ENCODE peak calls at places on chromosomes 13 and 19, in six cellular contexts. N, G, F, D, R and J are unnamed samples.

GRCh38 chr19:15180451-15181390 is 20.1 kb downstream of the NOTCH3 start:
- DNase-seq in N (no peak), G (no peak), F (no peak), D (peak; percentile 70), R (no peak), J (peak; percentile 65)

GRCh38 chr13:21749410-21749809 is 78.5 kb downstream of the FGF9 start:
- DNase-seq in N (no peak), G (no peak), F (no peak), D (no peak), R (no peak), J (no peak)

GRCh38 chr19:6935618-6936017 is 48.2 kb downstream of the ADGRE1 start:
- DNase-seq in N (no peak), G (no peak), F (no peak), D (no peak), R (no peak), J (no peak)

GRCh38 chr13:27367570-27367969 is 56.8 kb upstream of the GTF3A start:
- DNase-seq in N (no peak), G (no peak), F (no peak), D (no peak), R (peak; percentile 56), J (no peak)

GRCh38 chr19:5949792-5950305 is 28.1 kb downstream of the RANBP3 start:
- DNase-seq in N (no peak), G (no peak), F (no peak), D (peak; percentile 76), R (no peak), J (no peak)

GRCh38 chr19:17703823-17704463 is 15.3 kb upstream of the MAP1S start:
- DNase-seq in N (peak; percentile 65), G (peak; percentile 87), F (peak; percentile 63), D (peak; percentile 68), R (peak; percentile 58), J (peak; percentile 66)

GRCh38 chr19:51693819-51694218 is 689 bp downstream of the SPACA6 start:
- DNase-seq in N (no peak), G (no peak), F (no peak), D (no peak), R (no peak), J (no peak)

GRCh38 chr19:43532571-43532961 is 422 bp upstream of the ZNF575 start:
- DNase-seq in N (no peak), G (peak; percentile 82), F (peak; percentile 65), D (peak; percentile 73), R (peak; percentile 63), J (peak; percentile 90)

GRCh38 chr13:113152894-113153809 is 5.3 kb upstream of the PROZ start:
- DNase-seq in N (peak; percentile 68), G (no peak), F (peak; percentile 73), D (peak; percentile 49), R (peak; percentile 71), J (peak; percentile 56)

GRCh38 chr13:28493740-28494536 is 990 bp downstream of the FLT1 start:
- DNase-seq in N (no peak), G (peak; percentile 76), F (no peak), D (no peak), R (peak; percentile 34), J (no peak)

GRCh38 chr19:54436561-54437229 is 12.3 kb upstream of the LENG8 start:
- DNase-seq in N (no peak), G (no peak), F (no peak), D (no peak), R (no peak), J (no peak)

GRCh38 chr19:53849237-53849676 is 18.4 kb upstream of the MYADM start:
- DNase-seq in N (peak; percentile 95), G (no peak), F (no peak), D (no peak), R (no peak), J (no peak)

GRCh38 chr13:18628428-18628827 is 553.2 kb downstream of the TUBA3C start:
- DNase-seq in N (no peak), G (no peak), F (no peak), D (no peak), R (no peak), J (no peak)

GRCh38 chr13:29587645-29588044 is 7.8 kb downstream of the SLC7A1 start:
- DNase-seq in N (no peak), G (no peak), F (no peak), D (no peak), R (no peak), J (no peak)

GRCh38 chr13:40963927-40964326 is 55.2 kb downstream of the ELF1 start:
- DNase-seq in N (peak; percentile 29), G (no peak), F (no peak), D (no peak), R (no peak), J (no peak)

GRCh38 chr13:82878536-82878935 is 1003.7 kb downstream of the SLITRK1 start:
- DNase-seq in N (peak; percentile 1), G (no peak), F (no peak), D (no peak), R (no peak), J (no peak)

GRCh38 chr19:46629546-46630025 is 4.7 kb upstream of the PTGIR start:
- DNase-seq in N (peak; percentile 82), G (no peak), F (no peak), D (peak; percentile 79), R (peak; percentile 37), J (no peak)

GRCh38 chr13:90420683-90421082 is 926.8 kb upstream of the MIR17HG start:
- DNase-seq in N (no peak), G (no peak), F (no peak), D (no peak), R (no peak), J (no peak)

GRCh38 chr13:91468301-91468700 is 69.9 kb downstream of the GPC5 start:
- DNase-seq in N (no peak), G (no peak), F (no peak), D (no peak), R (no peak), J (no peak)

GRCh38 chr13:26112843-26113242 is 61.0 kb upstream of the SHISA2 start:
- DNase-seq in N (peak; percentile 2), G (no peak), F (no peak), D (no peak), R (no peak), J (no peak)

GRCh38 chr19:2081873-2082810 is 14.0 kb downstream of the MOB3A start:
- DNase-seq in N (no peak), G (peak; percentile 64), F (no peak), D (peak; percentile 50), R (no peak), J (no peak)

GRCh38 chr19:2084993-2085720 is 11.0 kb downstream of the MOB3A start:
- DNase-seq in N (peak; percentile 60), G (peak; percentile 85), F (peak; percentile 76), D (peak; percentile 76), R (peak; percentile 73), J (peak; percentile 73)

GRCh38 chr19:2080336-2080988 is 15.7 kb downstream of the MOB3A start:
- DNase-seq in N (no peak), G (no peak), F (no peak), D (no peak), R (no peak), J (no peak)

GRCh38 chr19:2079865-2080301 is 16.2 kb downstream of the MOB3A start:
- DNase-seq in N (no peak), G (no peak), F (no peak), D (no peak), R (no peak), J (no peak)

DNA sequence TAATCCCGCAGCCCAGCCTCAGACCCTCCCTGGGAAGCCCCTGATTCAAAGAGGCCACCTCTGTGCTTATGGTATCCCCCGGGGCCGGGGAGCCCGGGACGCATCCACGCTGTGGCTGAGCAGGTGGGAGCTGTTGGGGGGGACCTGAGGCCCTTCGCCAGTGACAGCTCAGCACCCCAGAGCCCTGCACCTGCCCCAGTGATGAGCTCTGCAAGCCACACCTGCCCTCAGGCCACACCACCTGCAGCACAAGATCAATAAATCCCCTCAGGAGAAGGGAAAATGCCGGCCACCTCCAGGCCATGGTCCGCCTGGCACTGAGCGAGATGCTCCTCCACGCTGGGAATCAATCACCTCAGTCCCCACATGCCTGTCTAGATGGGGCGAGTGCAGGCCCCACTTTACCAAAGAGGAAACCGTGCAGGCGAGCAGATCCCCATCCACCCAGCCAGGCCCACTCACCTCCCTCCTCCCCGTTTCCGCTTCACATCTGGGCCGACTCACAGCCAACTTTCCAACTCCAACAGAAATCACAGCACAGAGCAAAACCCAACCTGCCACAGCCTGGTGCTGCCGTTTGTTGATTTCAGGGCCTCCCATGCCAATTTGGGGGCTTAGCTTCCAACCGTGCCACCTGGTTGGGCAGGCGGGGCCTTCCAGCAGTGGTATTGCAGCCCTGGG is 12.8 kb downstream of the MOB3A start:
- DNase-seq in N (no peak), G (peak; percentile 71), F (no peak), D (no peak), R (no peak), J (no peak)
- H3K4me1 ChIP-seq in N (no peaks in the 10 kb centered on the region), G (no peaks in the 10 kb centered on the region), F (peaks cover 27% of the 10 kb centered on the region), D (peaks cover 23% of the 10 kb centered on the region), R (peaks cover 7% of the 10 kb centered on the region), J (no peaks in the 10 kb centered on the region)

GRCh38 chr13:50073340-50073739 is 58.1 kb downstream of the KCNRG start:
- DNase-seq in N (no peak), G (no peak), F (no peak), D (no peak), R (no peak), J (no peak)
- H3K4me1 ChIP-seq in N (peaks cover 8% of the 10 kb centered on the region), G (no peaks in the 10 kb centered on the region), F (peaks cover 17% of the 10 kb centered on the region), D (no peaks in the 10 kb centered on the region), R (no peaks in the 10 kb centered on the region), J (no peaks in the 10 kb centered on the region)

DNA sequence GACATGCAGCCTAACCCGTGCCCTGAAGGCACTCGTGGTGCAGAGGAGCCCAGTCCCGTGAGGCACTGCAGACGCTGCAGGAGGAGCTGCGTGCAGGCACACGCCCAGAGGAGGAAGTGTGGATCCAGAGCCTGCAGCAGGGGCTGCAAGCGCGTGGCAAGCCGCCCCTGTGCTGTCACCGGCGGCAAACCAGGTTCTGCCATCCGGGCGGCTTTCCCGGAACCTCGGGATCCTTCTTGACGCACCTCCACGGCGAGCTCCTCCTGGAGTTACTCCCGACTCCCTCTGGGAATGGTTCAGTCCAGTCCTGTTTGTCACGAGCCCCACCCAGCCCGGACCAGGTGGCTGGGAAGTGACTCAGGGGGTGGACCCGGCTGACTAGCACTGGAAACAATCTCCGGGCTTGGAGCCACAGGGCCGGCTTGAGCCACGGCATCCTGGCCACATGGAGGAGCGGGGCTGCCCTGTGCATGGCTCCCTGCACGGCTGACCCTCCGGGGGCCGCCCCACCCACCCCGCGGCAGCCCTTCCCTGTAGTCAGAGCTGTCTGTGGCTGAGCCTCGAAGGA is 10.2 kb downstream of the DPP9 start:
- DNase-seq in N (peak; percentile 91), G (peak; percentile 87), F (peak; percentile 84), D (peak; percentile 96), R (peak; percentile 89), J (peak; percentile 95)
- H3K4me1 ChIP-seq in N (no peaks in the 10 kb centered on the region), G (no peaks in the 10 kb centered on the region), F (peaks cover 44% of the 10 kb centered on the region), D (peaks cover 55% of the 10 kb centered on the region), R (peaks cover 96% of the 10 kb centered on the region), J (no peaks in the 10 kb centered on the region)

DNA sequence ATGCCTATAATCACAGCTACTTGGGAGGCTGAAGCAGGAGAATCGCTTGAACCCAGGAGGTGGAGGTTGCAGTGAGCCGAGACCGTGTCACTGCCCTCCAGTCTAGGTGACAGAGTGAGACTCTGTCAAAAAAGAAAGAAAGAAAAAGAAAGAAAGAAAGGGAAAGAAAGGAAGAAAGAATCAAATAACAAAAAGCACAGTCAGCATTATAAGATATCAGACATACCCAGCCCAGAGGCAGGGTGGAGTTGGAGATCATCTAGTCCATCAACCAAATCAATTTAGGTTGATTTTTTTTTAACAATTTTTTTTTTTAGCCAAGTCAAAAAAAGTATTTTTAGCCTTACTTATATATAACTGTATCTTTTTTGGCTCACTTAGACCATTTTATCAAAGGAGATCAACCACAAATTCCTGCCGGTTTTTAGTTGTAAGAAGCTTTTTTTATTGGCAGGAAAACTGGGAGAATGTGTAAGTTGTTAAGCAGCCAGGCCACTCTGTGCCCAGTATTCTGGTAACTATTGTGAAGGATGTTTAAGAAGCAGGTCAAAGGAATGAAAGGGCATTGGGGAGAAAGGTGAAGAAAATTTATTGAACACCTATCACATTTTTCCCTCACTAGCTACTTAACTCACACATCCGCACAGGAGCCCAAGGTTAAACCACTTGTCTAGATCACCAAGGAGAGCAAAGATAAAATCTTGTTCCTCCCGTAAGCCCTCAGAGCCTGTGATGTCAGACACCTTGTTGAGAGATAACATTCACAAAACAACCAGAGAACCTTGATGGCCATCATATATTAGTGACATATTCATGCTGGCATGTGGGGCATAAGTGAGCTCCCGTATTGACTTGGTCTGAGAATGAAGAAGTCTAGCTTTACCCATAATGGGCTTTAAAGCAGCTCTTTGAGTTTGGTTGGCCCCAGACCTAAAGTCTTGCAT is 91.8 kb downstream of the COL4A2 start:
- DNase-seq in N (peak; percentile 85), G (no peak), F (no peak), D (no peak), R (no peak), J (no peak)
- H3K4me1 ChIP-seq in N (peaks cover 10% of the 10 kb centered on the region), G (peaks cover 18% of the 10 kb centered on the region), F (peaks cover 59% of the 10 kb centered on the region), D (peaks cover 12% of the 10 kb centered on the region), R (no peaks in the 10 kb centered on the region), J (no peaks in the 10 kb centered on the region)